ENCODE peak calls at places on chromosome 9, in eight cellular contexts. U, G, J, I, B, W, L and Z are unnamed samples.

GRCh38 chr9:27530915-27531762 is 1.5 kb upstream of the MOB3B start:
- DNase-seq in U (no peak), W (no peak), B (no peak), L (no peak), I (no peak), G (no peak), J (no peak), Z (no peak)

GRCh38 chr9:113316032-113316431 is 12.9 kb upstream of the RNF183 start:
- DNase-seq in I (no peak), J (no peak), B (no peak), G (no peak), W (no peak), U (no peak), L (no peak), Z (no peak)

GRCh38 chr9:89664896-89665329 is 60.1 kb downstream of the GADD45G start:
- DNase-seq in B (peak), G (no peak), W (no peak), J (no peak), U (no peak), I (no peak), L (no peak), Z (no peak)

GRCh38 chr9:35649431-35650340 is 1.0 kb downstream of the SIT1 start:
- DNase-seq in B (no peak), L (peak), J (peak), I (no peak), U (no peak), W (no peak), G (no peak), Z (peak)

GRCh38 chr9:124139001-124139400 is 118.7 kb upstream of the NEK6 start:
- DNase-seq in U (no peak), B (no peak), J (no peak), L (no peak), I (no peak), G (no peak), W (peak), Z (no peak)

GRCh38 chr9:94720846-94721549 is 5.5 kb upstream of the AOPEP start:
- DNase-seq in U (no peak), J (no peak), G (no peak), B (no peak), W (no peak), L (no peak), I (no peak), Z (no peak)

GRCh38 chr9:93573204-93573828 is 3.1 kb upstream of the PHF2 start:
- DNase-seq in J (no peak), L (no peak), B (no peak), G (no peak), U (no peak), W (no peak), I (no peak), Z (no peak)

GRCh38 chr9:128702949-128703615 is 779 bp downstream of the PKN3 start:
- DNase-seq in J (peak), L (peak), G (peak), U (peak), I (peak), B (peak), W (no peak), Z (peak)

GRCh38 chr9:89635816-89636215 is 31.0 kb downstream of the GADD45G start:
- DNase-seq in J (no peak), W (no peak), I (no peak), B (peak), U (no peak), L (no peak), G (no peak), Z (no peak)

GRCh38 chr9:13598738-13599137 is 319.2 kb upstream of the MPDZ start:
- DNase-seq in B (no peak), I (no peak), L (no peak), U (no peak), W (peak), G (no peak), J (no peak), Z (no peak)

GRCh38 chr9:123562844-123563346 is 206.9 kb downstream of the CRB2 start:
- DNase-seq in W (peak), G (no peak), J (peak), B (no peak), U (no peak), I (no peak), L (peak), Z (no peak)

GRCh38 chr9:112719292-112719691 is 1.4 kb upstream of the INIP start:
- DNase-seq in W (no peak), I (no peak), B (no peak), G (no peak), L (no peak), U (no peak), J (peak), Z (peak)

GRCh38 chr9:12813960-12814876 is 39.4 kb downstream of the LURAP1L start:
- DNase-seq in B (peak), J (peak), I (peak), L (no peak), W (peak), U (peak), G (peak), Z (no peak)

GRCh38 chr9:127422787-127423186 is 1.4 kb upstream of the ZNF79 start:
- DNase-seq in I (no peak), J (no peak), B (no peak), W (no peak), G (no peak), L (no peak), U (no peak), Z (no peak)

GRCh38 chr9:19161257-19162025 is 34.1 kb upstream of the PLIN2 start:
- DNase-seq in W (peak), L (peak), J (peak), G (no peak), U (peak), B (peak), I (peak), Z (peak)

GRCh38 chr9:78557540-78557939 is 260.6 kb downstream of the PSAT1 start:
- DNase-seq in J (no peak), U (no peak), W (no peak), L (no peak), I (no peak), B (no peak), G (no peak), Z (no peak)

DNA sequence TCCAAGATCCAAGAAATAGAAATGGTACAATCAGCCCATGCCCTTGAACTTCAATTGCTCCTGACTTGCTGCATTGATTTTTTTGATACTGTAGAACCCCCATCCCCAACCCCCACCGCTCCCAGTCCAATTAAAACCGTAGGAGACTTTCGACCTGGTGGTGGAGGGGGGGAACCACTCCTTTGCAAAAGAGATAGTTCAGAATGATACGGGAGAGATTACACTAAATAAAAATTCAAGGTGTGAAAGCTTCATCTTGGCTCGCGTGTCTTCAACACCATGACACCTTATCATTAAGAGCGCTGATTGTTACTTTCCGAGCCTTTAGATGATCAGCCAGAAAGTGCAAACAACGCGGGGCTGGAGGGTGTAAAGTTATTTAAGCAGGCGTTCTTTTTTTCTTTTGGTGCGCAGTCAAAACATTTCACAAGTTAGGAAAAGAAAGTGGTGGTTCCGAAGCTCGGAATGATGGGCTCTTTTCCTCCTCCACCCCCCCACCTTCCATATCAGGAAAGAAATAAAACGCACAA is 1.3 kb upstream of the ZNF462 start:
- DNase-seq in I (no peak), L (no peak), W (no peak), B (no peak), G (no peak), U (no peak), J (no peak), Z (peak)
- TF ChIP-seq CTCF in I (no peak), L (no peak), W (no peak), B (no peak), G (no peak), U (no peak), J (no peak), Z (no peak)

GRCh38 chr9:129887210-129888084 is 52.2 kb downstream of the USP20 start:
- DNase-seq in J (no peak), I (no peak), L (peak), U (peak), G (no peak), B (no peak), W (peak), Z (no peak)
- TF ChIP-seq CTCF in J (peak), I (no peak), L (no peak), U (no peak), G (no peak), B (no peak), W (peak), Z (no peak)

GRCh38 chr9:134335490-134336173 is 9.4 kb downstream of the RXRA start:
- DNase-seq in I (no peak), W (no peak), J (no peak), B (peak), G (peak), L (no peak), U (no peak), Z (no peak)
- TF ChIP-seq CTCF in I (no peak), W (no peak), J (no peak), B (no peak), G (no peak), L (no peak), U (no peak), Z (no peak)

DNA sequence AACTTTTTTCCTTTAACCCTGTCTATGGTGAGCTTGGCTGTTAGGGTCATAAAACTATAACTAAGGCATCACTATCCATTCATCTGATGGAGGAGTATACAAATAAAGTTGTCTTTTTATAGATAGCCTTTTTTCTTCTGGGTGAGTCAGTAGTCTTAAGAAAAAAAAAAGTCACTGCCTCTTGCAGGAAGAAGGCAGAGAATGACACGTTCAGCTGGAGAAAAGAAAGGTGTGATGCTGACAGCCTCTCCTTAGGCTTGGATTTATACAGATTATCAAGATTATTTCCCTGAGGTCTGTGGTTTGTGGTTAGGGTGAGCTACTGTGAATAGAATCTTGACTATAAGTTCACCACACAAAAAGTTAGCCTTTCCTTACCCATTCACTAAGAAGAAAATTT is 23.0 kb downstream of the EPB41L4B start:
- DNase-seq in I (peak), W (peak), B (no peak), J (no peak), G (no peak), U (no peak), L (no peak), Z (no peak)
- TF ChIP-seq CTCF in I (no peak), W (no peak), B (no peak), J (no peak), G (no peak), U (no peak), L (no peak), Z (no peak)

GRCh38 chr9:134217431-134218210 is 53.3 kb upstream of the RNU6ATAC start:
- DNase-seq in W (no peak), I (peak), G (peak), J (no peak), B (no peak), L (peak), U (peak), Z (peak)
- TF ChIP-seq CTCF in W (peak), I (peak), G (no peak), J (peak), B (no peak), L (no peak), U (peak), Z (no peak)

GRCh38 chr9:137099231-137099630 is 12.4 kb downstream of the MAN1B1 start:
- DNase-seq in I (no peak), W (no peak), G (no peak), J (no peak), L (no peak), U (no peak), B (no peak), Z (no peak)

GRCh38 chr9:137097761-137098462 is 11.1 kb downstream of the MAN1B1 start:
- DNase-seq in L (no peak), G (no peak), B (no peak), I (no peak), U (no peak), J (no peak), W (no peak), Z (no peak)

GRCh38 chr9:137096785-137097546 is 10.2 kb downstream of the MAN1B1 start:
- DNase-seq in U (no peak), I (no peak), W (no peak), J (no peak), B (no peak), G (no peak), L (no peak), Z (no peak)

DNA sequence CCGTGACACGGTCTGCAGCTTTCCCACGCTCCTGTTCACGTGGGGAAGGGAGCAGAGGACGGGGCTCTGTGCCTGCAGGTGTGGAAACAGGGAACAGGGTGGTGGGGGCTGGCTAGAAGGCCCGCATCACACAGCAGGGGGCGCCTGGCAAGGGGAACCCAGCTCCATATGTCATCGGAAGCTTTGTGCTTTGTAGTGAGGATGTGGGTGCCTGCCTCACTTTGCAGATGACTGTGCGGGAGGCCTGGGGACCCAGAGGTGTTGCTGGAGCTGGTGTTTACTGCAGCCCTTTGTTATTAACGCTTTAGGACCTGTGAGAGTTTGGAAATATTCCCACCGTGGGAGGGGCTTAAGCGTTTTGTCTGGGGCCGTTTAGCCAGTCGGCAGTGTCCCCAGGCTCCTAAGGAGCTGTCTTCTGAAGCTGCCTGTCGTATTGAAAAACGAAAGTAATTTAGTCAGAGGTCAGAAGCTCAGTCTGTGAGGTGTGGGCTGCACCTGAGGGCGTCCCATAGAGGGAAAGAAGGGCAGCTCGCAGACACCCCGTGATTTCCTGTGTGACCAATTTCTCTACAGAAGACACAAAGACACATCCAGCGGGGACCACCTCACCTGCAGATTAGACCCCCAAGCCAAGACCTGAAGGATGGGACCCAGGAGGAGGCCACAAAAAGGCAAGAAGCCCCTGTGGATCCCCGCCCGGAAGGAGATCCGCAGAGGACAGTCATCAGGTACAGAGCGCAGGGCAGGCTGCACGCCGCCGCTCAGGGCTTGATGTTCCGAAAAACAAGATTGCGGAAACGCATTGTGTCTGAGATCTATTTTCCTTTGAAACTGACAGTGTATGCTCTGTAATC is 9.1 kb downstream of the MAN1B1 start:
- DNase-seq in B (no peak), U (no peak), G (no peak), J (peak), L (peak), W (no peak), I (no peak), Z (peak)
- TF ChIP-seq CTCF in B (no peak), U (no peak), G (no peak), J (peak), L (peak), W (peak), I (no peak), Z (peak)

GRCh38 chr9:86892576-86892975 is 54.7 kb downstream of the GAS1 start:
- DNase-seq in G (no peak), W (peak), J (no peak), I (no peak), L (no peak), U (no peak), B (no peak), Z (no peak)
- TF ChIP-seq CTCF in G (no peak), W (no peak), J (no peak), I (no peak), L (no peak), U (no peak), B (no peak), Z (no peak)

GRCh38 chr9:102631559-102631958 is 363.6 kb upstream of the CYLC2 start:
- DNase-seq in W (peak), J (no peak), I (peak), G (no peak), L (no peak), B (no peak), U (no peak), Z (peak)
- TF ChIP-seq CTCF in W (peak), J (peak), I (no peak), G (no peak), L (no peak), B (no peak), U (no peak), Z (peak)

GRCh38 chr9:71830131-71830530 is 61.8 kb upstream of the CEMIP2 start:
- DNase-seq in L (no peak), B (no peak), U (no peak), I (no peak), W (no peak), G (no peak), J (no peak), Z (no peak)
- TF ChIP-seq CTCF in L (no peak), B (no peak), U (no peak), I (no peak), W (no peak), G (no peak), J (no peak), Z (no peak)

DNA sequence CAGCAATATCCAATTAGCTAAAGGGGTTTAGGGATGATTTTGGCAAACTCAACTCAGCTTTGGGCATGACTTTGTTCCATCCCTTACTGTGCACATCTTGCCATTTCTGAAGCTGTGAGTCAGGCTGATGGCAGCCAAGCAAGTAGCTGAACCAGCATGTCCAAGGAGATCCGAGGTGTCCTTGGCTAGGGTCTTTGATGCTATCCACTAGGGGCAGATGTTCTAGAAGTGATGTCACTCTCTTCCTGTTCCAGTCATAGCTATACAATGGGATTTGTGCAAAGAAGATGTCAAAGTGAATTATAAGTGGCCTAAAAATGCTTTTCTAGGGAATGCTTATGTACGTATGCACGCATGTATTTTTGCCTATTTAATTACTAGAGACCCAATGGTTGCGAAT is 160.8 kb upstream of the PAPPA start:
- DNase-seq in W (peak), B (no peak), L (no peak), G (no peak), J (no peak), U (no peak), I (peak), Z (no peak)
- TF ChIP-seq CTCF in W (peak), B (no peak), L (no peak), G (no peak), J (no peak), U (no peak), I (no peak), Z (no peak)